ENCODE peak calls at places on chromosomes 5 and 9, in seven cellular contexts. H is SK-N-SH; P is heart right ventricle; J is left ventricle myocardium inferior; B is GM23248; T is CD8-positive, alpha-beta T cell; L is endodermal cell. M is an unnamed sample. For H3K4me1, the result is how much of the 10 kb centered on the place peaks cover.

GRCh38 chr9:113464286-113464660 is 746 bp downstream of the RGS3 start:
- DNase-seq in L (no peak), H (no peak), J (no peak), T (no peak), B (no peak), P (no peak), M (no peak)

GRCh38 chr9:130183133-130183762 is 11.0 kb downstream of the NCS1 start:
- DNase-seq in B (peak), H (peak), L (peak), J (no peak), P (no peak), T (no peak), M (peak)

GRCh38 chr5:60386398-60386797 is 313.6 kb downstream of the DEPDC1B start:
- DNase-seq in L (no peak), J (no peak), B (no peak), H (peak), T (no peak), P (no peak), M (no peak)

GRCh38 chr9:6667633-6668280 is 22.2 kb upstream of the GLDC start:
- DNase-seq in T (no peak), L (peak), P (no peak), B (peak), J (no peak), H (peak), M (no peak)

GRCh38 chr5:163894645-163895044 is 389.2 kb downstream of the MAT2B start:
- DNase-seq in H (no peak), B (peak), L (no peak), J (no peak), P (no peak), T (no peak), M (no peak)

GRCh38 chr5:133818031-133818431 is 150.4 kb downstream of the C5orf15 start:
- DNase-seq in B (peak), P (peak), T (no peak), J (peak), L (no peak), H (no peak), M (no peak)

GRCh38 chr5:1385395-1386273 is 40.7 kb upstream of the CLPTM1L start:
- DNase-seq in J (peak), T (peak), P (peak), H (peak), L (peak), B (peak), M (peak)

GRCh38 chr5:77282337-77283027 is 72.0 kb downstream of the PDE8B start:
- DNase-seq in T (no peak), L (peak), P (no peak), B (peak), H (peak), J (no peak), M (peak)

GRCh38 chr5:14406554-14406849 is 175.1 kb upstream of the OTULINL start:
- DNase-seq in L (no peak), P (no peak), T (no peak), B (peak), J (no peak), H (no peak), M (no peak)

GRCh38 chr5:1540831-1541661 is 17.3 kb upstream of the LPCAT1 start:
- DNase-seq in B (no peak), P (no peak), H (no peak), J (no peak), T (peak), L (peak), M (peak)

GRCh38 chr5:132059043-132059695 is 1.3 kb upstream of the IL3 start:
- DNase-seq in P (no peak), J (peak), L (no peak), B (no peak), H (peak), T (peak), M (peak)

GRCh38 chr5:14270212-14270702 is 127.1 kb downstream of the TRIO start:
- DNase-seq in B (peak), P (peak), H (peak), T (no peak), L (peak), J (no peak), M (peak)

GRCh38 chr9:16825971-16826370 is 44.5 kb downstream of the BNC2 start:
- DNase-seq in T (no peak), L (no peak), J (no peak), P (no peak), B (peak), H (no peak), M (no peak)

GRCh38 chr9:21974542-21975409 is 19.4 kb downstream of the CDKN2A start:
- DNase-seq in L (peak), P (no peak), J (no peak), H (peak), B (peak), T (peak), M (no peak)

GRCh38 chr9:19057033-19057432 is 7.8 kb downstream of the RRAGA start:
- DNase-seq in B (no peak), J (no peak), H (no peak), P (no peak), T (no peak), L (no peak), M (no peak)

GRCh38 chr9:137266589-137267453 is 10.7 kb upstream of the TOR4A start:
- DNase-seq in J (no peak), H (no peak), P (no peak), B (no peak), T (no peak), L (no peak), M (no peak)

DNA sequence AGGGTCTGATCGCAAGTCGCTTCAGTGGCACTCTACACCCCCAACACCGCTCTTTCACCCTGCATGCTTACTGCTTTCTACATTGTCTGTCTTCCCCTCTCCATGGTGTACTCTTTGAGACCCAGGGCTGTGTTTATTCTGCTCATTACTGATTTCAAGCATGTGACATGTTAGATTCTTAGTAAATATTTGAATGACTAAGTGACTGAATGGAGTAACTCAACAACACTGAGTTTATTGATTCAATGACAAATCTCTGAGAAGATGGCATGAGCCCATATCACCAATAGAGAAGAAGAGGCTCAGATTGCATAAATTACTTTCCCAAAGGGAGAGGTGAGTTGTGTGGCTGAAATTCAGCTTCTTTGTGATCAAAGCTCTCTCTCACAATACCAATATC is 89.7 kb upstream of the OSMR start:
- DNase-seq in L (no peak), H (no peak), B (peak), P (no peak), J (no peak), T (no peak), M (no peak)
- H3K4me1 ChIP-seq in L (under half), H (under half), B (under half), P (under half), J (under half), T (under half), M (under half)

GRCh38 chr5:172550996-172551395 is 90.1 kb upstream of the NEURL1B start:
- DNase-seq in H (no peak), T (no peak), J (no peak), L (peak), P (no peak), B (no peak), M (no peak)

GRCh38 chr5:172554562-172554961 is 86.5 kb upstream of the NEURL1B start:
- DNase-seq in J (peak), B (no peak), P (no peak), L (no peak), H (no peak), T (no peak), M (peak)

GRCh38 chr5:172556262-172556661 is 84.8 kb upstream of the NEURL1B start:
- DNase-seq in B (peak), L (no peak), P (no peak), H (no peak), J (peak), T (no peak), M (no peak)

GRCh38 chr5:172553167-172553566 is 87.9 kb upstream of the NEURL1B start:
- DNase-seq in J (no peak), T (no peak), P (no peak), H (no peak), L (peak), B (no peak), M (peak)

GRCh38 chr5:172553838-172554344 is 87.2 kb upstream of the NEURL1B start:
- DNase-seq in H (no peak), L (peak), T (no peak), J (peak), P (no peak), B (no peak), M (no peak)
- H3K27ac ChIP-seq in H (no peak), L (no peak), T (no peak), J (no peak), P (no peak), B (no peak), M (peak)

GRCh38 chr5:146073239-146073900 is 32.0 kb downstream of the PLAC8L1 start:
- DNase-seq in J (no peak), T (no peak), L (peak), B (no peak), H (peak), P (no peak), M (no peak)

GRCh38 chr5:146076455-146076854 is 28.9 kb downstream of the PLAC8L1 start:
- DNase-seq in J (no peak), L (peak), T (no peak), P (no peak), H (no peak), B (no peak), M (no peak)

GRCh38 chr5:146072595-146072994 is 32.8 kb downstream of the PLAC8L1 start:
- DNase-seq in H (no peak), B (no peak), P (no peak), L (peak), T (no peak), J (no peak), M (no peak)

GRCh38 chr5:146078566-146078965 is 26.8 kb downstream of the PLAC8L1 start:
- DNase-seq in B (no peak), T (no peak), L (peak), P (no peak), J (no peak), H (no peak), M (no peak)

DNA sequence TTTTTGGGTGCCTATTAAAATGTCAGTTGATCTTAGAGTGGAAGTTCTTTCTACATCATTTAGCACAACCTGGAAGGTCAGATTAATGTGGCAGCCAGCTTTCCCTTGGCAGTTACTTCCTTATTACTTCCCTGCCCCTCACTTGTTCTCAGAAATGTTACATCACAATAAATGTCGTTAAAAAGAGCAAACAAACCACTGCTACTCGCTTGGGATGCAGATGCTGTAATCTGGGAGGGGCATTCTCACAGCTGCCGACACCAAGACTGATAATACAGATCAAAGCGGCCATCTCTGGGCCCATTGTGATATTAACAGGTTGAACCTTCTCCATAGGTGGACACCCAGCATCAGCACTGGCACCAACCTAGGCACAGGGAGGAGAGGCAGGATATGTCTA is 29.3 kb downstream of the PLAC8L1 start:
- DNase-seq in L (no peak), P (no peak), J (no peak), B (no peak), T (no peak), H (no peak), M (no peak)
- H3K4me1 ChIP-seq in L (under half), P (under half), J (under half), B (under half), T (under half), H (under half), M (under half)

GRCh38 chr9:135414293-135414692 is 65.3 kb upstream of the PPP1R26 start:
- DNase-seq in T (no peak), B (no peak), H (peak), P (no peak), L (no peak), J (no peak), M (no peak)

GRCh38 chr9:135415586-135415985 is 64.0 kb upstream of the PPP1R26 start:
- DNase-seq in B (no peak), T (no peak), L (no peak), P (no peak), H (no peak), J (no peak), M (no peak)

GRCh38 chr9:135413461-135413860 is 66.1 kb upstream of the PPP1R26 start:
- DNase-seq in J (no peak), B (no peak), L (peak), H (no peak), P (no peak), T (no peak), M (no peak)

GRCh38 chr9:135410831-135411473 is 68.6 kb upstream of the PPP1R26 start:
- DNase-seq in H (peak), P (no peak), L (peak), B (no peak), T (no peak), J (no peak), M (no peak)

DNA sequence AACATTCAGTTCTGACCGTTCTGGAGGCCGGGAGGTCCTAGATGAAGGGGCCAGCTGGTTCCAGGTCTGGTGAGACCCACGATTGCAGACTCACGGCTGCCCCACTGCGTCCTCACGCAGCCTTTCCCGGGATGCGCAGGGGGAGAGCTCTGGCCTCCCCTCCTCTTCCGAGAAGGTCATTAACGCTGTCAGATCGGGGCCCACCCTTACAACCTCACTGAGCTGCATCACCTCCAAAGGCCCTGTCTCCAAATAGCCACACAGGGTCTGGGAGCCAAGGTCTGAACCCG is 66.6 kb upstream of the PPP1R26 start:
- DNase-seq in T (no peak), J (no peak), P (no peak), L (no peak), B (no peak), H (peak), M (no peak)
- H3K27ac ChIP-seq in T (no peak), J (no peak), P (no peak), L (no peak), B (no peak), H (no peak), M (no peak)

GRCh38 chr5:40833712-40834229 is 1.3 kb downstream of the RPL37 start:
- DNase-seq in T (no peak), J (no peak), B (no peak), P (no peak), L (no peak), H (no peak), M (no peak)
- H3K4me1 ChIP-seq in T (under half), J (under half), B (under half), P (under half), L (under half), H (under half), M (under half)

GRCh38 chr9:92726348-92726747 is 38.3 kb downstream of the BICD2 start:
- DNase-seq in T (no peak), H (no peak), B (no peak), L (no peak), P (no peak), J (no peak), M (no peak)

GRCh38 chr9:92728831-92729734 is 35.5 kb downstream of the BICD2 start:
- DNase-seq in P (no peak), J (no peak), T (no peak), L (peak), H (peak), B (peak), M (no peak)

GRCh38 chr9:92726971-92727715 is 37.5 kb downstream of the BICD2 start:
- DNase-seq in L (no peak), P (peak), B (no peak), H (no peak), T (no peak), J (peak), M (no peak)

GRCh38 chr9:92729735-92730155 is 34.9 kb downstream of the BICD2 start:
- DNase-seq in T (no peak), H (no peak), L (peak), J (no peak), P (no peak), B (no peak), M (no peak)

DNA sequence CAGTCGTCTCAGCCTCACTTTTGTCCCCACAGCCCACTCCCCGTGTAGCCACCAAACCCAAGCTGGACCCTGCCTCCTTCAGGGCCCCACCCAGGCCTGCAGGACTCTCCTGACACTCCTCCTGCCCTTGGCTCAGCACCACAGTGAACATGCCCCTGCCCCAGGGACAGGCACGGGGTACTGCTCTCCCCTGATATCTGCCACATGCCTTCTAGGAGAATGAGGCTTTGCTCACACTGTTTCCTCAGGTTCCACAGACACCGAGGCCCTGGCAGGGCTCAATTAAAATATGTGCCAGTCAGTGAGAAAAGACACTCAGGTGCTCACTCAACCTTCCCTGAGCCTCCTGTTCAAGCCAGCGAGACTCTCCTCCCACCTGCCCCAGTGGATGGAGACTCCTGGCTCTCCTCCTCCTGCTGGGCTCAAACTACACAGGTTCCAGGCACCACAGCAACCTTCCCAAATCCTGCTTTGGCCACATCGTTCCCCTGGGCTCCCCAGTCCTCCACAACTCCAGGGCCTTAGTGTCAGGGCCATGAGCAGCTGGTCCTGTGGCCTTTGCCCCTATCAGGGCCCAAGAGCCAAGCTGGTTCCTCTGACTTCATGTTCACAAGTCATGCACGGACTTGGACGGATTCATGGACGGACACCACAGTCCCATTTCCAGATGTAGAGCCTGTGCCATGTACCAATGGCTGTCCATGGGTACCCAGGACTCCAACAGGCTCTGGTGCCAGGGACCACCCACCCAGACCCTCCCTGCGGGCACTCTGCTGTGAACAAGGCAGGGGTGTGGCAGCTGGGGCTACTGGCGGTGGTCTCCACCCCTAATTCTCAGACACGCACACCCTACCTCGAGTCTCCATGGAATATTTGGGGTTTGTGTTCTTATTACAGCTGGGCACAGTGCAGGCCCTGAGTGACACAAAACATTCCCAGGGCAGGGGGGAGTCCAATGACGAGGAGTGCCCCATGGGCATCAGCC is 36.6 kb downstream of the BICD2 start:
- DNase-seq in T (no peak), H (no peak), P (no peak), J (no peak), L (peak), B (no peak), M (no peak)
- H3K27ac ChIP-seq in T (no peak), H (no peak), P (no peak), J (peak), L (no peak), B (no peak), M (no peak)

DNA sequence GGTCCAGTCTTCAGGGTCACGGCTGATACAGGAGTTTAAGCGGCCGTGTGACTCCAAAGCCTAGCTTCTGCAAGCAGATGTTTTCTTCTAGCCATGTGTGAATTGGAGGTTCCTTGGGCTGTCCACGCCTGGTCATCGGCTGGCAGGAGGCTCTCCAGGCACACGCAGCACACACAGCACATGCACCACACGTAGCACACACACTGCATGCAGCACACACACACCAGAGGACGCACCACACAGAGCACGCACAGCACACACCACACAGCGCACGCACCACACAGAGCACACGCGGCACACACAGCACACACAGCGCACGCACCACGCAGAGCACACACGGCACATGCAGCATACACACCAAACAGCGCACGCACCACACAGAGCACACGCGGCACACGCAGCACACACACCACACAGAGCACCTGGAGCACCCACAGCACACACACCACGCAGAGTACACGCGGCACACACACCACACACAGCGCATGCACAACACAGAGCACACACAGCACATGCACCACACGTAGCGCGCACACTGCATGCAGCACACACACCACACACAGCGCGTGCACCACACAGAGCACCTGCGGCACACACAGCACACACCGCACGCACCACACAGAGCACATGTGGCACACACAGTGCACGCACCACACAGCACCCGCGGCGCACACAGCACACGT is 234.3 kb downstream of the FANCC start:
- DNase-seq in J (no peak), H (no peak), P (no peak), B (no peak), L (no peak), T (no peak), M (no peak)
- H3K4me1 ChIP-seq in J (half or more), H (under half), P (half or more), B (under half), L (under half), T (under half), M (under half)

DNA sequence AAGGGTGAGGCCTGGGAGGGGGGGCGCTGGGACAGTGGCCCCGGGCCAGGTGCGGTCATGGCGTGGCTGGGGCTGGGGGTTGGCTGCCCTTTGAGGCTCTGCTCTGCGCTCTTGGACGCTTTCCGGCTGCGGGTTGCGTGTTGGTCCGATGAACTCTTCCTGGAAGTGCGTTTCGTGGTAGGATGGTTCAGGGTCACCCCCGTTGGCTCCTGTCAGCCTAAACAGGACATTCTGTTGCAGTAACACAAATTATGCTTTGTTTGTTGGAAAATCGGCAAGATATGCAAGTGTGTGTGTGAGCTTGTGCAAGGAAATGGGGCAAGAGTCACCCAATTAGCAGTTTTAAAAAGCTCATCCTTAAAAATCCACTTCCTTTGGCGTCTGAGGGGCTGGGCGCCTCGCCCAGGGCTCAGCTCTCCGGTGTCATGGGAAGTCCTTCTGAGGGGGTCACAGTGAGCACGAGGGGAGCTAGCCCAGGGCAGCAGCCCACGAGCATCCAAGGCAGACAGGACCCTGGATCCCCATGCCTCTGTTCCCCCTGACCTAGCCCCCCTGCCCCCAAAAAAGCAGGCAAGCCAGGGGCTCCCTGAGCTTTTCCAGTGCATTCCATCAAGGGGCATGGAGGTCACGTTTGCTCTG is 22.2 kb upstream of the RNU6ATAC start:
- DNase-seq in H (peak), P (no peak), J (no peak), T (no peak), B (no peak), L (peak), M (no peak)
- H3K27ac ChIP-seq in H (no peak), P (no peak), J (no peak), T (no peak), B (no peak), L (no peak), M (no peak)

M was measured in uterus.